ENCODE peak calls at places on chromosomes 1 and 21, in eight cellular contexts. L is adrenal gland, Y is heart left ventricle, G is A549, O is ovary, M is breast epithelium, F is esophagus squamous epithelium, B is IMR-90. W is an unnamed sample.

GRCh38 chr1:221164029-221164428 is 284.8 kb downstream of the HLX start:
- DNase-seq in L (no peak), M (no peak), B (peak), F (no peak), O (no peak), G (no peak), Y (no peak), W (no peak)

GRCh38 chr1:8022395-8023286 is 3.5 kb downstream of the ERRFI1 start:
- DNase-seq in O (no peak), F (no peak), G (no peak), Y (no peak), L (no peak), B (no peak), M (no peak), W (no peak)

GRCh38 chr1:91374086-91374485 is 30.6 kb downstream of the HFM1 start:
- DNase-seq in L (no peak), F (no peak), Y (no peak), B (no peak), M (no peak), G (no peak), O (no peak), W (no peak)

GRCh38 chr1:156641761-156642264 is at the start of gene BCAN:
- DNase-seq in M (no peak), Y (peak), O (peak), B (peak), L (peak), G (no peak), F (no peak), W (peak)

GRCh38 chr21:22311741-22312462 is 1313.7 kb downstream of the NCAM2 start:
- DNase-seq in L (no peak), G (no peak), F (no peak), Y (no peak), B (no peak), O (no peak), M (no peak), W (no peak)

GRCh38 chr1:202241376-202242079 is 47.9 kb downstream of the LGR6 start:
- DNase-seq in O (no peak), L (no peak), F (no peak), G (no peak), B (no peak), Y (no peak), M (peak), W (no peak)

GRCh38 chr1:13775916-13776315 is 75.9 kb downstream of the PRDM2 start:
- DNase-seq in O (no peak), L (no peak), B (no peak), Y (no peak), M (no peak), G (no peak), F (no peak), W (no peak)

GRCh38 chr1:156214024-156214748 is 1.4 kb downstream of the PMF1 start:
- DNase-seq in Y (no peak), B (peak), M (no peak), L (no peak), O (peak), F (no peak), G (peak), W (no peak)

GRCh38 chr1:110003747-110004428 is 19.3 kb downstream of the AHCYL1 start:
- DNase-seq in M (peak), B (peak), Y (peak), O (peak), F (no peak), L (peak), G (peak), W (peak)

GRCh38 chr1:117007719-117008013 is 6.1 kb downstream of the CD101 start:
- DNase-seq in B (no peak), L (no peak), M (no peak), G (no peak), F (no peak), Y (no peak), O (no peak), W (no peak)

GRCh38 chr1:203039609-203040517 is 13.6 kb downstream of the PPFIA4 start:
- DNase-seq in O (no peak), F (no peak), G (peak), L (no peak), Y (peak), B (no peak), M (no peak), W (no peak)

GRCh38 chr1:28296401-28297220 is 32.2 kb upstream of the MED18 start:
- DNase-seq in M (peak), F (no peak), G (peak), B (no peak), Y (no peak), L (peak), O (peak), W (peak)

GRCh38 chr1:172408958-172409357 is 11.5 kb upstream of the C1orf105 start:
- DNase-seq in L (no peak), Y (no peak), M (no peak), B (peak), F (no peak), G (no peak), O (no peak), W (no peak)

GRCh38 chr1:54199151-54199764 is 572 bp downstream of the CYB5RL start:
- DNase-seq in O (no peak), Y (no peak), B (no peak), G (no peak), L (peak), M (no peak), F (no peak), W (no peak)

GRCh38 chr1:12072741-12073140 is 9.6 kb downstream of the TNFRSF8 start:
- DNase-seq in L (no peak), O (no peak), Y (no peak), F (no peak), B (no peak), G (no peak), M (no peak), W (no peak)

GRCh38 chr1:199152676-199153075 is 513.8 kb downstream of the PTPRC start:
- DNase-seq in G (no peak), Y (no peak), M (no peak), O (no peak), B (no peak), F (no peak), L (no peak), W (no peak)

GRCh38 chr1:147500309-147500839 is 40.9 kb upstream of the BCL9 start:
- DNase-seq in L (no peak), F (no peak), Y (no peak), B (no peak), O (no peak), G (no peak), M (no peak), W (no peak)

DNA sequence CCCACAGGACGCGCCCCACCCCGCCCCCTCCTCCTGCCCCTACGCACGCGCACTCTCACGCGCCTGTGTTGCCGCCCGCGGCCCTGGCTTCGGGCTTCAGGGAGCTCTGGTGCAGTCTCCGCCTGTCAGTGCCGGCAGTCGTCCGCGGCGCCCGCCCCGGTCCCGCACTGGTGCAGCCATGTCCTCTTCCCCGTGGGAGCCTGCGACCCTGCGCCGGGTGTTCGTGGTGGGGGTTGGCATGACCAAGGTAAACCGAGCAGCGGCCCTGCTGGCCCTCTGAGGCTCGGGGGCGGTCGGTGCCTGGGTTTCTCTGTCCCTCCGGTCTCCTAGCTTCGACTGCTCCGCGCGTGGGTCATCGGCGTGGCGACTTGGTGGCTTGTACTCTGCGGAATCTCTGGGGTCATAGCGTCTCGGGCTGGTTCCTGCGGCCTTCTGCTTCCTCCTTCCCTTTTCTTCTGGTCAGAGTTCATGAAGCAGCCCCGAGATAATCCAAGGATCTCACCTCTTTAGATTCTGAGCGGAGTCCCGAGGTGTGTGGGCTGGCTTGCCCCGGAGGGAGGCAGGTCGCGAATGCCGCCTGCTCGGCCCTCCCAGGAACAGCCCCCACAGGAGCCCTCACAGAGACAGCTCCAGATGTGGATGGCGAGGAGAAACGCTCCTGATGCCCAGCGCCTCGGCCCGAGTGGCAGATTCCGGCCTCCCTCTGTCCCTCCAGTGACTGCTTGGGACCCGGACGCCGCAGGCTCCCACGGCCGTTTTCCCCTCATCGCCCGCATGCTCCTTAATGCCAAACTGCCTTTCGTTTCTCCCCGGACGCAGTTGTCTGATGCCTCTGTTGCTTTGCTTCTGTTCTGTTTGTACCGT is at the start of gene SCP2:
- DNase-seq in F (no peak), G (peak), B (peak), Y (peak), O (peak), M (peak), L (peak), W (peak)
- TF ChIP-seq POLR2A in F (no peak), G (peak), B (no peak), Y (no peak), O (peak), M (no peak), L (peak), W (no peak)

GRCh38 chr1:42940851-42941639 is 17.6 kb downstream of the SLC2A1 start:
- DNase-seq in G (peak), O (no peak), L (no peak), F (no peak), Y (no peak), M (no peak), B (peak), W (no peak)
- H3K27ac ChIP-seq in G (peak), O (no peak), L (peak), F (peak), Y (peak), M (peak), B (peak), W (no peak)

GRCh38 chr1:226679303-226679702 is 59.8 kb downstream of the ITPKB start:
- DNase-seq in M (no peak), B (no peak), L (no peak), O (no peak), G (no peak), F (no peak), Y (no peak), W (no peak)

GRCh38 chr1:226678701-226679100 is 60.4 kb downstream of the ITPKB start:
- DNase-seq in F (no peak), G (no peak), Y (no peak), M (no peak), B (no peak), L (no peak), O (no peak), W (no peak)

GRCh38 chr1:226680653-226681052 is 58.4 kb downstream of the ITPKB start:
- DNase-seq in O (no peak), F (no peak), B (no peak), G (no peak), Y (no peak), M (peak), L (no peak), W (no peak)

GRCh38 chr1:226678251-226678650 is 60.8 kb downstream of the ITPKB start:
- DNase-seq in G (no peak), Y (no peak), M (no peak), B (no peak), F (no peak), L (no peak), O (no peak), W (no peak)

DNA sequence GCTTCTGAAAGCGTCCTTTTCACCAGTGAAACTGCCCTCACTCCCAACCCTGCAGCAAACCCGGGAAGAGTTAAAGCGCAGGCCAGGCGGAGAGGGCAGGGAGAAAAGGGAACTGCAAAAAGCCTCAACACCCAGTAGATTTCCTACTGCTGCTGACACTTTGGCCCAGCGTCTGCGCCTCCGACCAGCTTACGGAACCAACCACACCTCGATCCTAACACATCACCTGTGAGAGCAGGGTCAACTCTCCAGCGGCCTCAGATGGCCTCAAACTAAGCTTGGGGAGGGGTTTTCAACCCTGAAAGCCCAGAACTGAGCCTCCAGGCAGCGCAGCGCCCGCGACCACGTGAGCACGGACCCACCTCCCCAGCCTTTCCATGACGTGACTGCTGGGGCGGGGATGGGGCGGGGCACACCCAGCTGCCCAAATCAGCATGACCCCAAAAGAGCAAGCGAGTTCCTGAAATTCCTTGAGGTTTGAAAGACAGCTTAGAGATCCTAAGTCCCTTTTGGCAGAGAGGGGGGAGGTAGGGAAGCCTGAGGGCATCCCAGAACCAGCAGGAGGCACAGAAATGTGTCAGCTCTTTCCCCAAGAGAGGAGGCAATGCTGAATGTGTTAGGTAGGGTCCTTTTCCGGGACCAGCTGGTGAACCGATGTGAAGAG is 59.1 kb downstream of the ITPKB start:
- DNase-seq in M (peak), B (peak), F (no peak), O (peak), G (no peak), L (peak), Y (peak), W (peak)
- TF ChIP-seq POLR2A in M (no peak), B (no peak), F (no peak), O (peak), G (no peak), L (peak), Y (peak), W (no peak)

GRCh38 chr1:113872219-113872934 is 865 bp upstream of the PTPN22 start:
- DNase-seq in Y (no peak), M (no peak), O (no peak), L (peak), F (no peak), G (no peak), B (no peak), W (no peak)

GRCh38 chr1:113868387-113869083 is 3.0 kb downstream of the PTPN22 start:
- DNase-seq in B (peak), O (no peak), G (no peak), L (no peak), M (no peak), Y (no peak), F (no peak), W (no peak)

GRCh38 chr1:113874017-113874879 is 2.7 kb upstream of the PTPN22 start:
- DNase-seq in F (no peak), O (no peak), Y (no peak), M (no peak), G (peak), L (no peak), B (peak), W (peak)

GRCh38 chr1:113870778-113871177 is 734 bp downstream of the PTPN22 start:
- DNase-seq in B (no peak), L (no peak), F (no peak), Y (no peak), M (no peak), O (no peak), G (no peak), W (no peak)

GRCh38 chr1:113871597-113872113 is at the start of gene PTPN22:
- DNase-seq in M (no peak), G (no peak), F (no peak), Y (peak), L (peak), O (no peak), B (peak), W (peak)
- H3K27ac ChIP-seq in M (peak), G (no peak), F (peak), Y (no peak), L (peak), O (no peak), B (no peak), W (no peak)

GRCh38 chr1:112698366-112699310 is 8.3 kb downstream of the RHOC start:
- DNase-seq in L (peak), M (peak), F (no peak), Y (peak), B (no peak), G (no peak), O (peak), W (peak)

GRCh38 chr1:112701227-112702066 is 5.5 kb downstream of the RHOC start:
- DNase-seq in Y (peak), M (no peak), F (no peak), B (no peak), L (no peak), G (no peak), O (no peak), W (no peak)

GRCh38 chr1:112699425-112700144 is 7.3 kb downstream of the RHOC start:
- DNase-seq in M (no peak), O (no peak), F (no peak), L (no peak), B (no peak), Y (no peak), G (no peak), W (no peak)

GRCh38 chr1:112702067-112702395 is 4.9 kb downstream of the RHOC start:
- DNase-seq in O (no peak), B (no peak), L (no peak), Y (no peak), M (no peak), G (no peak), F (no peak), W (no peak)

GRCh38 chr1:112700290-112701226 is 6.4 kb downstream of the RHOC start:
- DNase-seq in G (peak), Y (peak), F (peak), M (peak), L (peak), B (peak), O (peak), W (peak)
- TF ChIP-seq POLR2A in G (no peak), Y (no peak), F (no peak), M (no peak), L (peak), B (no peak), O (peak), W (no peak)

DNA sequence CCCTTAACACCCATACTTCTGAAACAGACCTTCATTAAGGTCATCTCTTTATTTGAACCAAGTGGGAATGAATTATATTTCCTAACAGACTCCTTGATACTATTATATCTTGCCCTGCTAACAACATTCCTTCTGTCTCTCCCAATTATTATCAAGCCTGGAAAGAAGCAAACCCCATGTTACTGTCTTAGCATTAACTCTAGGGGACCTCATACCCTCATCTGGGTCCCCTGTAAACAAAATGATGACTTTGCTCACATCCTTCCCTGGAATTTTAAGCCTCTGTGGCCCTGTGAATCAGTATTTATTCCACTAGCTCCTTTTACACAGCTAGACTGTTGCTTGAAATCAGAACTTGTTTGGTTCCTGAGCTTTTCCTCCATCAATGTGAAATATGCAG is 38.3 kb upstream of the BCL10 start:
- DNase-seq in O (no peak), M (no peak), G (no peak), F (no peak), B (peak), L (no peak), Y (no peak), W (no peak)
- H3K27ac ChIP-seq in O (no peak), M (peak), G (peak), F (no peak), B (peak), L (peak), Y (peak), W (peak)

W was measured in testis.